ENCODE peak calls at places on chromosomes 13 and 19, in six cellular contexts. H, Y, U, E, V and D are unnamed samples.

GRCh38 chr19:7657047-7657779 is 11.6 kb upstream of the RETN start:
- DNase-seq in H (no peak), Y (no peak), U (peak), E (no peak), V (no peak), D (no peak)

GRCh38 chr13:93715866-93716265 is 489.3 kb downstream of the GPC6 start:
- DNase-seq in H (no peak), Y (no peak), U (no peak), E (no peak), V (no peak), D (no peak)

GRCh38 chr13:41520016-41520698 is 62.8 kb downstream of the RGCC start:
- DNase-seq in H (no peak), Y (no peak), U (no peak), E (no peak), V (no peak), D (no peak)

GRCh38 chr19:19305696-19306095 is 14.6 kb downstream of the SUGP1 start:
- DNase-seq in H (no peak), Y (no peak), U (no peak), E (no peak), V (no peak), D (no peak)

GRCh38 chr13:33052446-33052845 is 36.2 kb downstream of the KL start:
- DNase-seq in H (no peak), Y (no peak), U (peak), E (no peak), V (no peak), D (no peak)

GRCh38 chr19:36604656-36605100 is 435 bp upstream of the ZNF382 start:
- DNase-seq in H (peak), Y (peak), U (peak), E (peak), V (peak), D (peak)

GRCh38 chr13:76634431-76635191 is 251.6 kb downstream of the KCTD12 start:
- DNase-seq in H (no peak), Y (no peak), U (no peak), E (no peak), V (no peak), D (no peak)

GRCh38 chr19:39254539-39255345 is 6.1 kb upstream of the IFNL4 start:
- DNase-seq in H (no peak), Y (no peak), U (no peak), E (no peak), V (no peak), D (no peak)

GRCh38 chr19:932647-933552 is 7.1 kb downstream of the ARID3A start:
- DNase-seq in H (no peak), Y (no peak), U (peak), E (no peak), V (no peak), D (no peak)

GRCh38 chr13:31756346-31756745 is 17.0 kb downstream of the RXFP2 start:
- DNase-seq in H (no peak), Y (no peak), U (peak), E (no peak), V (no peak), D (no peak)

GRCh38 chr19:44847144-44848035 is 1.3 kb downstream of the NECTIN2 start:
- DNase-seq in H (no peak), Y (peak), U (peak), E (peak), V (peak), D (no peak)

GRCh38 chr19:41563847-41564514 is 12.0 kb upstream of the CEACAM21 start:
- DNase-seq in H (peak), Y (peak), U (no peak), E (no peak), V (peak), D (peak)

GRCh38 chr13:46797468-46798237 is 692 bp upstream of the ESD start:
- DNase-seq in H (no peak), Y (peak), U (no peak), E (no peak), V (no peak), D (no peak)

GRCh38 chr19:15701757-15702589 is 25.9 kb upstream of the OR10H2 start:
- DNase-seq in H (peak), Y (no peak), U (no peak), E (no peak), V (no peak), D (no peak)

GRCh38 chr13:99062593-99062992 is 84.7 kb upstream of the DOCK9 start:
- DNase-seq in H (no peak), Y (no peak), U (peak), E (no peak), V (peak), D (no peak)

GRCh38 chr19:28022506-28022905 is 1190.4 kb downstream of the UQCRFS1 start:
- DNase-seq in H (no peak), Y (no peak), U (no peak), E (no peak), V (no peak), D (no peak)

GRCh38 chr19:720691-721160 is 12.0 kb downstream of the PALM start:
- DNase-seq in H (no peak), Y (peak), U (no peak), E (peak), V (no peak), D (no peak)

GRCh38 chr13:73465629-73465974 is 406.8 kb downstream of the KLF5 start:
- DNase-seq in H (no peak), Y (no peak), U (no peak), E (no peak), V (no peak), D (peak)

GRCh38 chr13:39836038-39836437 is 180.6 kb downstream of the COG6 start:
- DNase-seq in H (no peak), Y (no peak), U (no peak), E (no peak), V (no peak), D (no peak)

GRCh38 chr19:11261431-11261901 is 858 bp downstream of the DOCK6 start:
- DNase-seq in H (no peak), Y (no peak), U (no peak), E (no peak), V (no peak), D (no peak)

GRCh38 chr13:30806784-30807183 is 71.4 kb downstream of the ALOX5AP start:
- DNase-seq in H (no peak), Y (no peak), U (peak), E (no peak), V (no peak), D (peak)